ENCODE peak calls at places on chromosome 11, in nine cellular contexts. E, A, U, K, H, C, T, P and W are unnamed samples.

GRCh38 chr11:19039409-19039808 is 21.1 kb downstream of the MRGPRX2 start:
- DNase-seq in A (no peak), T (no peak), K (no peak), C (no peak), U (no peak), P (no peak), E (no peak), H (no peak), W (no peak)

GRCh38 chr11:1779806-1780699 is 16.3 kb upstream of the CTSD start:
- DNase-seq in K (no peak), U (no peak), C (no peak), H (no peak), T (no peak), P (no peak), A (no peak), E (no peak), W (no peak)

GRCh38 chr11:59572091-59572490 is 43.5 kb downstream of the OSBP start:
- DNase-seq in H (no peak), K (no peak), C (no peak), E (no peak), P (no peak), T (no peak), U (no peak), A (no peak), W (no peak)

GRCh38 chr11:117547188-117547831 is 219.7 kb downstream of the CEP164 start:
- DNase-seq in U (no peak), P (no peak), H (no peak), C (no peak), A (no peak), K (no peak), E (no peak), T (no peak), W (no peak)

GRCh38 chr11:35682230-35683195 is 19.9 kb downstream of the TRIM44 start:
- DNase-seq in C (no peak), A (no peak), E (peak; percentile 30), U (no peak), K (peak; percentile 19), H (no peak), T (no peak), P (no peak), W (no peak)

GRCh38 chr11:80136991-80137390 is 696.2 kb upstream of the TENM4 start:
- DNase-seq in A (no peak), E (peak; percentile 0), K (no peak), T (no peak), H (no peak), U (no peak), P (peak; percentile 37), C (no peak), W (no peak)

GRCh38 chr11:2928605-2929510 is at the start of gene PHLDA2:
- DNase-seq in U (peak; percentile 41), H (peak; percentile 74), E (peak; percentile 92), T (no peak), K (peak; percentile 77), A (no peak), C (peak; percentile 85), P (peak; percentile 72), W (peak; percentile 70)

GRCh38 chr11:132115454-132115853 is 745.0 kb downstream of the NTM start:
- DNase-seq in U (no peak), T (no peak), A (peak; percentile 44), C (peak; percentile 67), H (no peak), E (peak; percentile 65), K (peak; percentile 32), P (no peak), W (no peak)

GRCh38 chr11:112163875-112164521 is at the start of gene IL18:
- DNase-seq in K (no peak), A (peak; percentile 13), U (peak; percentile 78), T (no peak), C (no peak), H (no peak), E (peak; percentile 81), P (no peak), W (peak; percentile 56)

GRCh38 chr11:45580399-45580798 is 85.0 kb downstream of the CHST1 start:
- DNase-seq in H (peak; percentile 16), P (peak; percentile 39), K (peak; percentile 29), U (no peak), A (peak; percentile 43), E (peak; percentile 50), C (peak; percentile 34), T (peak; percentile 40), W (peak; percentile 47)

GRCh38 chr11:112697371-112697770 is 263.8 kb upstream of the NCAM1 start:
- DNase-seq in E (no peak), K (no peak), A (no peak), C (no peak), T (no peak), P (no peak), U (no peak), H (no peak), W (no peak)

GRCh38 chr11:40722179-40722795 is 737.2 kb downstream of the LRRC4C start:
- DNase-seq in U (no peak), C (peak; percentile 0), T (peak; percentile 29), P (no peak), A (peak; percentile 69), K (peak; percentile 3), H (peak; percentile 28), E (no peak), W (no peak)

GRCh38 chr11:67644042-67644441 is 4.5 kb upstream of the TBX10 start:
- DNase-seq in C (no peak), A (no peak), U (peak; percentile 16), T (no peak), P (no peak), K (no peak), H (peak; percentile 30), E (peak; percentile 20), W (no peak)

GRCh38 chr11:126924381-126924780 is 76.2 kb downstream of the KIRREL3 start:
- DNase-seq in P (no peak), U (no peak), A (no peak), C (no peak), H (no peak), T (no peak), E (no peak), K (no peak), W (no peak)

DNA sequence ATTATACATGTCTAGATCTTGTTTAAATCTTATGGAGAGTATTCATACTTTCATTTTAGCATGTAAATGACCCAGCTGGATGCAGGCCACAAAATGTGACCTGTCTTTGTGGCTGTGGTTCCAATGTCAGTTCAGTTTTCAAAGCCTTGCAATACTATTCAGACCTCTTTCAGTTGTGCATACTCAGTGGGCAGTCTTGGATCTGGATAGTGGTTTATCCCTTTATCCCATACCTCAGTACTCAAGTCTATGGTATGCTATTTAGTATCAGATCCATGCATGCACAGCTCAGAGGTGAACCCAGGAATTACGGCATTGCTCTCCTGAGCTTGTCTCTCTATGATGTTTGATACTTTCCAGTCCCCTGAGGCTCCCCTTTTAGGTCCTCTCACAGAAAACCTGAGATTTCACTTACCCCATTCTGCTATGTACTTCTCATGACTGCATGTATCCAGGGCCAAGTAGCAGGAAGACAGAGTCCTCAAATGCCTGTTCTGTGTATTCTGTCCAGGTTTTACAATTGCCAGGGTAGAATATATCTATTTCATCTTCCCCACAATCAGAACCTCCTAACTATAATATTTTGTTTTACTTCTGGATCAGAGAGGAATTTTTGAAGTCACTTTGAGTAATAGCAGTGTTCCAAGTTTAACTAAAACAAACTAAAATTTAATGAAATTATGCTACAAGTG is 6.9 kb upstream of the P4HA3 start:
- DNase-seq in C (peak; percentile 65), H (no peak), U (no peak), K (peak; percentile 14), E (peak; percentile 50), P (peak; percentile 54), T (no peak), A (no peak), W (no peak)
- H3K9ac ChIP-seq in C (peak overlapping the region; percentile 30), H (no peak overlapping the region), U (no peak overlapping the region), K (no peak overlapping the region), E (peak overlapping the region; percentile 66), P (peak overlapping the region; percentile 50), T (no peak overlapping the region), A (no peak overlapping the region), W (no peak overlapping the region)

GRCh38 chr11:75421035-75421602 is 11.9 kb downstream of the KLHL35 start:
- DNase-seq in C (no peak), T (no peak), P (no peak), U (no peak), A (no peak), H (no peak), E (no peak), K (no peak), W (no peak)
- H3K9ac ChIP-seq in C (no peak overlapping the region), T (no peak overlapping the region), P (no peak overlapping the region), U (no peak overlapping the region), A (no peak overlapping the region), H (no peak overlapping the region), E (no peak overlapping the region), K (no peak overlapping the region), W (no peak overlapping the region)

GRCh38 chr11:250740-251299 is 14.0 kb downstream of the PSMD13 start:
- DNase-seq in C (peak; percentile 42), A (peak; percentile 59), E (peak; percentile 68), H (peak; percentile 11), K (peak; percentile 59), P (peak; percentile 73), T (peak; percentile 57), U (no peak), W (peak; percentile 38)
- H3K9ac ChIP-seq in C (no peak overlapping the region), A (no peak overlapping the region), E (no peak overlapping the region), H (no peak overlapping the region), K (no peak overlapping the region), P (no peak overlapping the region), T (no peak overlapping the region), U (no peak overlapping the region), W (no peak overlapping the region)

GRCh38 chr11:69443138-69443967 is 38.1 kb upstream of the LINC01488 start:
- DNase-seq in U (peak; percentile 74), H (peak; percentile 87), T (peak; percentile 88), C (peak; percentile 94), E (peak; percentile 97), K (peak; percentile 84), P (peak; percentile 97), A (peak; percentile 95), W (peak; percentile 54)
- H3K9ac ChIP-seq in U (peak overlapping the region; percentile 57), H (peak overlapping the region; percentile 36), T (peak overlapping the region; percentile 26), C (peak overlapping the region; percentile 78), E (peak overlapping the region; percentile 84), K (peak overlapping the region; percentile 82), P (peak overlapping the region; percentile 86), A (peak overlapping the region; percentile 85), W (no peak overlapping the region)

DNA sequence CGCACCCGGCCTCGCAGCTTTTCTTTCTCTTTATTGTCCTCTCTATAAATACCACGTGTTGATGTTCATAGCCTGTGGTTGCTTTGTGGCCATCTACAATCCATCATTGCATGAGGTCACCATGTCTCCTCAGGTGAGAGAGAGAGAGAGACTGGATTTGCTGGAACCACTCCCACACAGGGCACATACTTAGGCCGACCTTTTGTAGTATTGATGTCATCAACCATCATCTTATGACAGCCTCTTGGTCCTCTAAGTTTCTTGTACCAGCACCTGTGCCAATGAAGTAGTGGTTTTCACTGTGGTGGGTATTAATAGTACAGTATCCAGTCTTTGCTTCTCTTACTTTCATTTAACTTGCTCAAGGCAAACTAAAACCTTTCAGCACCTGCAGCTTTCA is 22.8 kb upstream of the P2RY6 start:
- DNase-seq in U (no peak), C (peak; percentile 22), T (peak; percentile 97), A (no peak), E (no peak), P (no peak), H (peak; percentile 97), K (no peak), W (peak; percentile 82)
- H3K9ac ChIP-seq in U (no peak overlapping the region), C (no peak overlapping the region), T (peak overlapping the region; percentile 88), A (no peak overlapping the region), E (no peak overlapping the region), P (no peak overlapping the region), H (no peak overlapping the region), K (no peak overlapping the region), W (no peak overlapping the region)

DNA sequence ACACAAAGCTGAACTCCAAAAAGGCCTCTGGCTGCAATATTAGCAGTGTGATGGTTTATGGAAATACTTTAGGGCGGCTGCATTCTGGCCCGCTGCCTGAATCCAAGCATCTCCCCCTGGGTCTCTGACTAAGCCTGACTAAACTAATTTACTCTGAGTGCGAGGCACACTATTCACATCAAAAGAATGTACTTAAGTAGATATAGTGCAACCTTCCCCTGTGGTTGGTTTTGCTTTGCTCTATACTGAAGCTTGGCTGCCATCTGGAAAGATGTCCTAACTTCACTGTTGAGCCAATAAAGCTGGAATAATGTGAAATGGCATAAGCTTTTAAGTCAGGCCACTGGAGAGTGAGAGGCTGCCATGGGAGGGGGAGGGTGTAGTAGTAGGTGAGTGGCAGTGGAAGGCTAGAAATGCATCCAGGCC is 321.6 kb downstream of the AASDHPPT start:
- DNase-seq in H (peak; percentile 93), U (peak; percentile 36), E (peak; percentile 99), T (no peak), K (peak; percentile 100), A (no peak), P (peak; percentile 98), C (peak; percentile 100), W (peak; percentile 21)
- H3K9ac ChIP-seq in H (no peak overlapping the region), U (no peak overlapping the region), E (peak overlapping the region; percentile 70), T (no peak overlapping the region), K (no peak overlapping the region), A (no peak overlapping the region), P (peak overlapping the region; percentile 79), C (no peak overlapping the region), W (no peak overlapping the region)